ENCODE peak calls at places on chromosomes 2 and 18, in nine cellular contexts. B, J, C, O, V, H, P, W and E are unnamed samples.
A peak's percentile ranks its signal among the peaks of the same experiment; 100 is the strongest.

GRCh38 chr2:165274698-165275097 is 35.5 kb downstream of the SCN2A start:
- DNase-seq in V (no peak), O (no peak), C (no peak), P (no peak), W (peak; percentile 79), B (no peak), H (no peak), J (peak; percentile 22), E (no peak)

GRCh38 chr2:51781691-51782090 is 749.8 kb upstream of the NRXN1 start:
- DNase-seq in O (no peak), P (no peak), C (no peak), H (no peak), V (no peak), B (no peak), W (no peak), J (no peak), E (no peak)

GRCh38 chr2:200137275-200137674 is 169.2 kb upstream of the SPATS2L start:
- DNase-seq in O (no peak), B (no peak), W (no peak), C (no peak), J (no peak), V (no peak), H (no peak), P (no peak), E (no peak)

GRCh38 chr2:124213977-124214587 is 189.0 kb downstream of the CNTNAP5 start:
- DNase-seq in P (no peak), J (no peak), V (no peak), B (no peak), H (no peak), O (no peak), W (no peak), C (no peak), E (no peak)

GRCh38 chr18:2932247-2933181 is 80.4 kb downstream of the LPIN2 start:
- DNase-seq in J (peak; percentile 76), C (no peak), B (peak; percentile 32), H (peak; percentile 46), O (peak; percentile 79), W (no peak), V (peak; percentile 66), P (peak; percentile 7), E (peak; percentile 28)

GRCh38 chr2:19478441-19478840 is 120.0 kb upstream of the OSR1 start:
- DNase-seq in W (no peak), V (no peak), C (no peak), B (no peak), O (no peak), P (no peak), J (no peak), H (no peak), E (no peak)

GRCh38 chr2:111656436-111656835 is 227.6 kb downstream of the ANAPC1 start:
- DNase-seq in W (no peak), P (no peak), B (no peak), C (no peak), O (no peak), J (no peak), V (no peak), H (no peak), E (no peak)

GRCh38 chr2:114926303-114926702 is 483.9 kb downstream of the DPP10 start:
- DNase-seq in H (no peak), B (no peak), J (no peak), V (no peak), O (no peak), W (no peak), P (no peak), C (no peak), E (no peak)

GRCh38 chr2:105143467-105144127 is 97.9 kb upstream of the GPR45 start:
- DNase-seq in H (peak; percentile 54), W (no peak), V (no peak), J (peak; percentile 33), C (peak; percentile 22), O (no peak), P (peak; percentile 61), B (no peak), E (no peak)

GRCh38 chr2:171319164-171319810 is 114.5 kb downstream of the METTL8 start:
- DNase-seq in V (no peak), W (no peak), H (peak; percentile 53), J (peak; percentile 39), P (no peak), B (peak; percentile 41), O (peak; percentile 77), C (peak; percentile 17), E (no peak)

GRCh38 chr2:46278952-46279351 is 18.3 kb upstream of the EPAS1 start:
- DNase-seq in J (no peak), O (no peak), V (no peak), P (no peak), W (no peak), C (no peak), H (no peak), B (no peak), E (no peak)

GRCh38 chr18:33833847-33834246 is 255.8 kb downstream of the ASXL3 start:
- DNase-seq in W (no peak), H (no peak), O (peak; percentile 52), C (no peak), J (no peak), B (no peak), V (no peak), P (no peak), E (no peak)

GRCh38 chr2:156338578-156338977 is 6.1 kb upstream of the NR4A2 start:
- DNase-seq in C (no peak), H (no peak), B (no peak), O (no peak), W (no peak), J (no peak), V (no peak), P (no peak), E (no peak)

GRCh38 chr2:10236571-10237391 is 65.9 kb upstream of the HPCAL1 start:
- DNase-seq in P (no peak), V (no peak), B (no peak), W (no peak), C (no peak), J (no peak), H (no peak), O (no peak), E (no peak)

GRCh38 chr2:218075975-218076811 is 7.1 kb downstream of the RUFY4 start:
- DNase-seq in W (no peak), C (no peak), P (no peak), J (no peak), V (no peak), H (no peak), O (no peak), B (no peak), E (no peak)

GRCh38 chr2:237674731-237675276 is 47.4 kb downstream of the LRRFIP1 start:
- DNase-seq in O (peak; percentile 85), C (no peak), B (peak; percentile 85), P (peak; percentile 70), J (peak; percentile 82), W (peak; percentile 90), V (peak; percentile 95), H (peak; percentile 81), E (peak; percentile 65)

GRCh38 chr2:1618974-1619373 is 125.3 kb downstream of the PXDN start:
- DNase-seq in P (no peak), C (no peak), V (no peak), O (no peak), J (no peak), H (no peak), B (no peak), W (no peak), E (no peak)

GRCh38 chr2:189213226-189213625 is 33.7 kb upstream of the COL5A2 start:
- DNase-seq in P (no peak), C (no peak), W (no peak), V (no peak), H (no peak), B (no peak), O (no peak), J (no peak), E (no peak)

GRCh38 chr2:166240387-166241313 is 112.8 kb upstream of the SCN1A start:
- DNase-seq in C (no peak), O (no peak), H (no peak), J (no peak), W (no peak), P (no peak), V (no peak), B (no peak), E (no peak)

GRCh38 chr2:232890536-232890895 is 20.5 kb downstream of the SNORC start:
- DNase-seq in B (no peak), O (no peak), C (no peak), H (no peak), J (no peak), W (peak; percentile 16), V (no peak), P (no peak), E (no peak)

GRCh38 chr18:56995579-56996194 is 151.2 kb upstream of the BOD1L2 start:
- DNase-seq in P (no peak), C (no peak), O (no peak), W (no peak), V (no peak), B (no peak), J (no peak), H (no peak), E (no peak)

GRCh38 chr2:73085691-73086090 is 14.2 kb upstream of the SFXN5 start:
- DNase-seq in B (peak; percentile 67), V (peak; percentile 67), W (peak; percentile 87), J (peak; percentile 84), O (peak; percentile 87), H (peak; percentile 87), P (peak; percentile 22), C (peak; percentile 66), E (no peak)

GRCh38 chr2:224882291-224883171 is 159.7 kb downstream of the DOCK10 start:
- DNase-seq in P (no peak), C (no peak), V (peak; percentile 70), O (no peak), W (no peak), J (peak; percentile 72), B (no peak), H (no peak), E (no peak)

GRCh38 chr18:293557-293956 is 25.7 kb upstream of the THOC1 start:
- DNase-seq in B (no peak), J (peak; percentile 47), O (no peak), H (no peak), P (no peak), C (no peak), V (no peak), W (no peak), E (no peak)

GRCh38 chr2:174195253-174195652 is 53.1 kb downstream of the OLA1 start:
- DNase-seq in W (no peak), B (no peak), O (no peak), P (no peak), C (no peak), J (no peak), H (no peak), V (no peak), E (no peak)